ENCODE peak calls at places on chromosome 6, in nine cellular contexts. V is endothelial cell of umbilical vein, G is cardiac muscle cell, R is H1, F is astrocyte, U is A549, A is mucosa of descending colon, Y is K562, K is fibroblast of lung. S is an unnamed sample. For H3K4me1, the result is how much of the 10 kb centered on the place peaks cover.

GRCh38 chr6:79630883-79631799 is at the start of gene SH3BGRL2:
- DNase-seq in V (peak), G (peak), R (peak), F (peak), U (peak), A (peak), Y (peak), K (peak), S (peak)

GRCh38 chr6:155080876-155081845 is 86.0 kb downstream of the TIAM2 start:
- DNase-seq in V (peak), G (no peak), R (no peak), F (peak), U (no peak), A (no peak), Y (no peak), K (peak), S (no peak)

GRCh38 chr6:2099870-2100269 is 145.5 kb downstream of the GMDS start:
- DNase-seq in V (no peak), G (no peak), R (no peak), F (no peak), U (no peak), A (no peak), Y (no peak), K (no peak), S (no peak)

GRCh38 chr6:17596085-17596484 is 4.0 kb upstream of the FAM8A1 start:
- DNase-seq in V (no peak), G (no peak), R (no peak), F (no peak), U (no peak), A (no peak), Y (no peak), K (no peak), S (no peak)

GRCh38 chr6:115740907-115741306 is 319.8 kb downstream of the FRK start:
- DNase-seq in V (no peak), G (no peak), R (no peak), F (no peak), U (no peak), A (no peak), Y (no peak), K (no peak), S (no peak)

GRCh38 chr6:2491137-2491536 is 245.7 kb upstream of the GMDS start:
- DNase-seq in V (no peak), G (no peak), R (no peak), F (no peak), U (no peak), A (no peak), Y (no peak), K (no peak), S (no peak)

GRCh38 chr6:33313709-33314514 is at the start of gene TAPBP:
- DNase-seq in V (peak), G (peak), R (peak), F (peak), U (peak), A (peak), Y (peak), K (peak), S (no peak)

GRCh38 chr6:128929869-128930268 is 46.9 kb downstream of the LAMA2 start:
- DNase-seq in V (no peak), G (no peak), R (no peak), F (no peak), U (no peak), A (no peak), Y (no peak), K (no peak), S (no peak)

GRCh38 chr6:129490551-129491245 is 219.3 kb downstream of the ARHGAP18 start:
- DNase-seq in V (peak), G (peak), R (no peak), F (peak), U (peak), A (peak), Y (peak), K (peak), S (no peak)

GRCh38 chr6:167302796-167303195 is 11.7 kb downstream of the UNC93A start:
- DNase-seq in V (no peak), G (no peak), R (no peak), F (no peak), U (no peak), A (no peak), Y (no peak), K (no peak), S (no peak)

GRCh38 chr6:37061157-37061804 is 55.8 kb downstream of the FGD2 start:
- DNase-seq in V (no peak), G (no peak), R (no peak), F (no peak), U (no peak), A (no peak), Y (no peak), K (no peak), S (no peak)

GRCh38 chr6:148146717-148147116 is 195.9 kb upstream of the SASH1 start:
- DNase-seq in V (peak), G (peak), R (no peak), F (peak), U (no peak), A (no peak), Y (no peak), K (peak), S (no peak)

GRCh38 chr6:53451165-53451564 is 93.7 kb downstream of the GCLC start:
- DNase-seq in V (no peak), G (no peak), R (no peak), F (no peak), U (no peak), A (no peak), Y (no peak), K (no peak), S (no peak)

GRCh38 chr6:40893021-40893420 is 146.0 kb downstream of the UNC5CL start:
- DNase-seq in V (no peak), G (no peak), R (no peak), F (no peak), U (no peak), A (no peak), Y (no peak), K (no peak), S (no peak)

GRCh38 chr6:132443206-132443605 is 41.9 kb upstream of the MOXD1 start:
- DNase-seq in V (no peak), G (peak), R (no peak), F (peak), U (no peak), A (no peak), Y (no peak), K (peak), S (no peak)

GRCh38 chr6:169841907-169842606 is 90.6 kb downstream of the ERMARD start:
- DNase-seq in V (no peak), G (no peak), R (peak), F (no peak), U (no peak), A (no peak), Y (no peak), K (no peak), S (no peak)

GRCh38 chr6:43798688-43799444 is 28.9 kb downstream of the VEGFA start:
- DNase-seq in V (peak), G (peak), R (no peak), F (peak), U (peak), A (peak), Y (peak), K (peak), S (peak)

GRCh38 chr6:138550346-138550767 is 51.1 kb upstream of the NHSL1 start:
- DNase-seq in V (no peak), G (no peak), R (no peak), F (no peak), U (no peak), A (peak), Y (no peak), K (no peak), S (no peak)

GRCh38 chr6:151370509-151371078 is 20.8 kb downstream of the ZBTB2 start:
- DNase-seq in V (peak), G (peak), R (peak), F (peak), U (no peak), A (no peak), Y (no peak), K (peak), S (no peak)

GRCh38 chr6:97705568-97705967 is 422.6 kb upstream of the MMS22L start:
- DNase-seq in V (no peak), G (peak), R (peak), F (peak), U (no peak), A (no peak), Y (no peak), K (peak), S (no peak)

GRCh38 chr6:157076427-157076774 is 246.9 kb downstream of the TMEM242 start:
- DNase-seq in V (no peak), G (no peak), R (no peak), F (no peak), U (no peak), A (no peak), Y (no peak), K (no peak), S (no peak)

GRCh38 chr6:160735523-160735922 is 33.5 kb downstream of the PLG start:
- DNase-seq in V (no peak), G (no peak), R (no peak), F (no peak), U (no peak), A (no peak), Y (no peak), K (no peak), S (no peak)

GRCh38 chr6:37524025-37524647 is 24.4 kb upstream of the CCDC167 start:
- DNase-seq in V (peak), G (no peak), R (no peak), F (peak), U (no peak), A (no peak), Y (no peak), K (peak), S (no peak)

GRCh38 chr6:17584241-17584803 is 15.8 kb upstream of the FAM8A1 start:
- DNase-seq in V (peak), G (peak), R (no peak), F (peak), U (peak), A (peak), Y (peak), K (peak), S (no peak)

GRCh38 chr6:152671146-152671545 is 26.6 kb upstream of the MYCT1 start:
- DNase-seq in V (peak), G (peak), R (no peak), F (no peak), U (no peak), A (no peak), Y (no peak), K (peak), S (no peak)

GRCh38 chr6:134707342-134707982 is 242.4 kb downstream of the ALDH8A1 start:
- DNase-seq in V (no peak), G (peak), R (no peak), F (peak), U (peak), A (peak), Y (no peak), K (peak), S (no peak)

GRCh38 chr6:158414900-158415299 is 102.6 kb downstream of the TULP4 start:
- DNase-seq in V (no peak), G (peak), R (no peak), F (peak), U (no peak), A (no peak), Y (no peak), K (peak), S (no peak)

GRCh38 chr6:120935908-120936307 is 398.4 kb downstream of the TBC1D32 start:
- DNase-seq in V (no peak), G (no peak), R (no peak), F (no peak), U (no peak), A (no peak), Y (no peak), K (no peak), S (no peak)

GRCh38 chr6:142735182-142735581 is 209.8 kb downstream of the HIVEP2 start:
- DNase-seq in V (peak), G (peak), R (no peak), F (no peak), U (no peak), A (no peak), Y (no peak), K (peak), S (no peak)

GRCh38 chr6:149480502-149481280 is 4.1 kb downstream of the ZC3H12D start:
- DNase-seq in V (no peak), G (no peak), R (no peak), F (no peak), U (no peak), A (no peak), Y (no peak), K (no peak), S (no peak)

GRCh38 chr6:131643262-131643631 is 6.1 kb downstream of the ENPP3 start:
- DNase-seq in V (no peak), G (no peak), R (no peak), F (no peak), U (no peak), A (peak), Y (no peak), K (peak), S (no peak)

GRCh38 chr6:39923394-39923793 is 10.9 kb downstream of the MOCS1 start:
- DNase-seq in V (no peak), G (no peak), R (no peak), F (no peak), U (no peak), A (peak), Y (no peak), K (no peak), S (no peak)

GRCh38 chr6:4358414-4359107 is 223.2 kb upstream of the ECI2 start:
- DNase-seq in V (peak), G (peak), R (no peak), F (peak), U (peak), A (peak), Y (peak), K (peak), S (peak)

GRCh38 chr6:128259036-128259734 is 261.2 kb downstream of the PTPRK start:
- DNase-seq in V (no peak), G (no peak), R (no peak), F (no peak), U (no peak), A (no peak), Y (no peak), K (no peak), S (no peak)

GRCh38 chr6:30884521-30885480 is 482 bp downstream of the DDR1 start:
- DNase-seq in V (no peak), G (peak), R (peak), F (peak), U (peak), A (peak), Y (peak), K (peak), S (no peak)

GRCh38 chr6:132060591-132060990 is 109.4 kb upstream of the CCN2 start:
- DNase-seq in V (peak), G (peak), R (no peak), F (peak), U (no peak), A (no peak), Y (no peak), K (peak), S (no peak)

GRCh38 chr6:157106487-157106886 is 216.8 kb downstream of the TMEM242 start:
- DNase-seq in V (peak), G (no peak), R (no peak), F (peak), U (peak), A (no peak), Y (peak), K (peak), S (no peak)

GRCh38 chr6:42118162-42119001 is 24.0 kb downstream of the C6orf132 start:
- DNase-seq in V (no peak), G (peak), R (no peak), F (no peak), U (peak), A (peak), Y (no peak), K (peak), S (no peak)

GRCh38 chr6:146891615-146892265 is 293.0 kb downstream of the ADGB start:
- DNase-seq in V (peak), G (no peak), R (no peak), F (peak), U (no peak), A (no peak), Y (no peak), K (peak), S (no peak)
- H3K4me1 ChIP-seq in V (under half), G (under half), R (under half), F (under half), U (under half), A (under half), Y (half or more), K (under half), S (under half)

DNA sequence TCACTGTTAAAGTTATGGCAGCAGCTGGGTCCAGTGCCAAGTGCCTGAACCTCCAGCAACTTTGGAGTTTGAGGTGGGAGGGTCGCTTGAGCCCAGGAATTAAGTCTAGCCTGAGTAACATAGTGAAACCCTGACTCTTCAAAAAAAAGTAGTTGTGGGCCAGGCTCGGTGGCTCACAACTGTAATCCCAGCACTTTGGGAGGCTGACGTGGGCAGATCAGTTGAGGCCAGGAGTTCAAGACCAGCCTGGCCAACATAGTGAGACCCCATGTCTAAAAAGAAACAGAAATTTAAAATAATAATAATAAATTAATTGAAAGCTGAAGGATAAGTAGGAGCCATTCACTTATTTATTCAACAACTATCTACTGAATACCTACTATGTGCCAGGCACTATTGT is 33.8 kb downstream of the FKBP5 start:
- DNase-seq in V (no peak), G (no peak), R (no peak), F (no peak), U (no peak), A (no peak), Y (no peak), K (no peak), S (no peak)
- TF ChIP-seq CTCF in V (no peak), G (no peak), R (no peak), F (no peak), U (no peak), A (no peak), Y (no peak), K (no peak), S (no peak)

GRCh38 chr6:90093558-90094073 is 199.3 kb downstream of the GJA10 start:
- DNase-seq in V (no peak), G (no peak), R (no peak), F (no peak), U (no peak), A (no peak), Y (no peak), K (no peak), S (no peak)
- H3K4me1 ChIP-seq in V (under half), G (under half), R (under half), F (under half), U (under half), A (under half), Y (under half), K (under half), S (under half)

DNA sequence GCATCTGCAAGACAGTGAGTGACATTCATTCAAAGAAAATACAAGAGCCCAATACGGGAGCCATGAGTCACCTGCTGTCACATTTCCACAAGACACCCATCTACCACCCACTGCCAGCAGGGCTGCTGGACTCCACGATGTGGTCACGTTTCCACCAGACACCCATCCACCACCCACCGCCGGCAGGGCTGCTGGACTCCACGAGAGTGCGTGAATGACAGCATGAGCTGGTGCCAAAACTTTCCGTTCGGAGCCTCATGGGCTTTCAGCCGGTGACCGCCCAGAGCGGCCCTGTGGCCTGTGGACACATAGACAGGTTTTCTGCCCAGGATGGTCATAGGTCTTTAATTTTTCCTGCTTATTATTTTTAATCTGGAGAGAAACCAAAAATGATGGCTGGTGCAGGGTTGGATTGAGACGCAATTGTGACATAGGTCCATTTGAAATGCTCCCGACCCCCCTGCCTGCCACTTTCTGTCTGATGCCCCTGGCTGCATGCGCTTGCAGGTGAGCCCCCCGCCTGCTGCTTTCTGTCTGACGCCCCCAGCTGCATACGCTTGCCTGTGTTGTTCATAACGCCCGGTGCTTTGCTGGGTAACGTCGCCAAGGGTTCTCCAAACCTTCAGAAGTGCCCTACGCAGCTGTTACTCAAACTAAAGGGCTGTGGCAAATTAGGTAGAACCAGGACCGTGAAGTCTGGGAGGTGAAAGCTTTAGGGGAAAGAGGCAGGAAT is 59.1 kb upstream of the SMOC2 start:
- DNase-seq in V (no peak), G (no peak), R (no peak), F (no peak), U (no peak), A (no peak), Y (no peak), K (no peak), S (no peak)
- TF ChIP-seq CTCF in V (no peak), G (no peak), R (no peak), F (no peak), U (no peak), A (no peak), Y (no peak), K (no peak), S (no peak)

GRCh38 chr6:125048274-125048673 is 86.0 kb downstream of the RNF217 start:
- DNase-seq in V (no peak), G (no peak), R (no peak), F (no peak), U (no peak), A (no peak), Y (no peak), K (no peak), S (no peak)
- H3K4me1 ChIP-seq in V (under half), G (under half), R (under half), F (under half), U (under half), A (under half), Y (under half), K (under half), S (under half)

DNA sequence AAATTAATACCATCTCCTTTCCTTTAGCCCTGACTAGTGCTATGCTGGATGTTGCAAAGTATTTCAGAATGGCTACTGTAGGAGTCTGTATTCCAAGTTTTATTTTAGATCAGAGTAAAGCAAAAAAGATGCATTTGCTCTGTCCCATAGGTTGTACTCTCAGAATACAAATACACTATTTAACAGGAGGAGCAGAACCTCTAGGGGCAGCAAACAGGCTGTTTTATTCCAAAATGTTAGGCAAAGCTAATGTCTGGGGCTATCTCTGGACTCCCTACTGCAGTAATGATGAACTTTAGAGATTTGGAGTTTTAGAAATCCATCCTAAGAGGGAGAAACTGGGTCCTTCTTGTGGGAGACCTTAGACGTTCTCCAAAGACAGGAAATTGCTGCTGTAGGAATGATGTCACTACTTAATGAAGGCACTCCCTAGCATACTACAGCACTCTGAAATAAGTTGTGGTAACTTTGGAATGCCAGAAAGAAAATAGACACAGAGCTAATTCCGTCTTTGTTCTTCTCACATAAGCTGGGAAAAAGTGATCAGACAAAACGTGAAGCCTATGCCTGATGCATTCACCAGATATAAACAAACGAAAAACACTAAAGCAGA is 392.4 kb upstream of the HS3ST5 start:
- DNase-seq in V (no peak), G (no peak), R (no peak), F (peak), U (no peak), A (no peak), Y (no peak), K (peak), S (no peak)
- TF ChIP-seq CTCF in V (no peak), G (no peak), R (no peak), F (peak), U (no peak), A (no peak), Y (no peak), K (no peak), S (no peak)

GRCh38 chr6:12116264-12116800 is 104.2 kb downstream of the HIVEP1 start:
- DNase-seq in V (no peak), G (no peak), R (no peak), F (no peak), U (no peak), A (no peak), Y (no peak), K (no peak), S (no peak)

GRCh38 chr6:12116978-12117377 is 104.9 kb downstream of the HIVEP1 start:
- DNase-seq in V (no peak), G (no peak), R (no peak), F (no peak), U (no peak), A (no peak), Y (no peak), K (no peak), S (no peak)

GRCh38 chr6:12115001-12115400 is 102.9 kb downstream of the HIVEP1 start:
- DNase-seq in V (no peak), G (no peak), R (no peak), F (no peak), U (no peak), A (no peak), Y (no peak), K (no peak), S (no peak)

GRCh38 chr6:12114055-12114503 is 102.0 kb downstream of the HIVEP1 start:
- DNase-seq in V (no peak), G (no peak), R (no peak), F (no peak), U (no peak), A (no peak), Y (no peak), K (no peak), S (no peak)

GRCh38 chr6:12115492-12115891 is 103.4 kb downstream of the HIVEP1 start:
- DNase-seq in V (no peak), G (no peak), R (no peak), F (no peak), U (no peak), A (no peak), Y (no peak), K (no peak), S (no peak)
- H3K4me1 ChIP-seq in V (under half), G (under half), R (under half), F (under half), U (under half), A (under half), Y (under half), K (under half), S (under half)